ENCODE peak calls at places on chromosome 4, in seven cellular contexts. One of them, this sample, is unnamed.

GRCh38 chr4:166972071-166972470 is 262.2 kb downstream of the SPOCK3 start:
- DNase-seq in mammary epithelial cell: peak
- DNase-seq in bronchial epithelial cell: peak
- DNase-seq in body of pancreas: no peak
- DNase-seq in cardiac muscle cell: no peak
- DNase-seq in endothelial cell: no peak
- DNase-seq in HepG2: no peak
- DNase-seq in this sample: no peak

GRCh38 chr4:41257257-41257900 is 651 bp downstream of the UCHL1 start:
- DNase-seq in mammary epithelial cell: no peak
- DNase-seq in bronchial epithelial cell: no peak
- DNase-seq in body of pancreas: peak
- DNase-seq in cardiac muscle cell: peak
- DNase-seq in endothelial cell: peak
- DNase-seq in HepG2: no peak
- DNase-seq in this sample: peak

GRCh38 chr4:7201351-7202305 is 9.3 kb downstream of the SORCS2 start:
- DNase-seq in mammary epithelial cell: no peak
- DNase-seq in bronchial epithelial cell: no peak
- DNase-seq in body of pancreas: no peak
- DNase-seq in cardiac muscle cell: peak
- DNase-seq in endothelial cell: no peak
- DNase-seq in HepG2: no peak
- DNase-seq in this sample: no peak

GRCh38 chr4:55012363-55013255 is 112.8 kb downstream of the KDR start:
- DNase-seq in mammary epithelial cell: no peak
- DNase-seq in bronchial epithelial cell: no peak
- DNase-seq in body of pancreas: peak
- DNase-seq in cardiac muscle cell: no peak
- DNase-seq in endothelial cell: no peak
- DNase-seq in HepG2: no peak
- DNase-seq in this sample: no peak

GRCh38 chr4:114879916-114880315 is 233.5 kb downstream of the NDST4 start:
- DNase-seq in mammary epithelial cell: no peak
- DNase-seq in bronchial epithelial cell: no peak
- DNase-seq in body of pancreas: no peak
- DNase-seq in cardiac muscle cell: no peak
- DNase-seq in endothelial cell: no peak
- DNase-seq in HepG2: no peak
- DNase-seq in this sample: no peak

GRCh38 chr4:162126754-162127153 is 37.0 kb downstream of the FSTL5 start:
- DNase-seq in mammary epithelial cell: no peak
- DNase-seq in bronchial epithelial cell: no peak
- DNase-seq in body of pancreas: no peak
- DNase-seq in cardiac muscle cell: no peak
- DNase-seq in endothelial cell: no peak
- DNase-seq in HepG2: no peak
- DNase-seq in this sample: no peak

GRCh38 chr4:2260336-2261109 is 1.4 kb downstream of the MXD4 start:
- DNase-seq in mammary epithelial cell: no peak
- DNase-seq in bronchial epithelial cell: no peak
- DNase-seq in body of pancreas: peak
- DNase-seq in cardiac muscle cell: no peak
- DNase-seq in endothelial cell: no peak
- DNase-seq in HepG2: no peak
- DNase-seq in this sample: no peak

GRCh38 chr4:187602339-187603092 is 393.1 kb upstream of the ZFP42 start:
- DNase-seq in mammary epithelial cell: peak
- DNase-seq in bronchial epithelial cell: peak
- DNase-seq in body of pancreas: no peak
- DNase-seq in cardiac muscle cell: no peak
- DNase-seq in endothelial cell: no peak
- DNase-seq in HepG2: no peak
- DNase-seq in this sample: no peak

GRCh38 chr4:21469438-21470032 is 479.0 kb downstream of the KCNIP4 start:
- DNase-seq in mammary epithelial cell: peak
- DNase-seq in bronchial epithelial cell: peak
- DNase-seq in body of pancreas: no peak
- DNase-seq in cardiac muscle cell: peak
- DNase-seq in endothelial cell: no peak
- DNase-seq in HepG2: peak
- DNase-seq in this sample: no peak

GRCh38 chr4:172851534-172851933 is 317.1 kb upstream of the GALNT7 start:
- DNase-seq in mammary epithelial cell: peak
- DNase-seq in bronchial epithelial cell: peak
- DNase-seq in body of pancreas: no peak
- DNase-seq in cardiac muscle cell: no peak
- DNase-seq in endothelial cell: no peak
- DNase-seq in HepG2: no peak
- DNase-seq in this sample: no peak

GRCh38 chr4:55116450-55116849 is 8.9 kb downstream of the KDR start:
- DNase-seq in mammary epithelial cell: no peak
- DNase-seq in bronchial epithelial cell: peak
- DNase-seq in body of pancreas: no peak
- DNase-seq in cardiac muscle cell: no peak
- DNase-seq in endothelial cell: peak
- DNase-seq in HepG2: no peak
- DNase-seq in this sample: no peak

GRCh38 chr4:173367285-173367684 is 3.5 kb upstream of the SAP30 start:
- DNase-seq in mammary epithelial cell: peak
- DNase-seq in bronchial epithelial cell: peak
- DNase-seq in body of pancreas: no peak
- DNase-seq in cardiac muscle cell: no peak
- DNase-seq in endothelial cell: no peak
- DNase-seq in HepG2: no peak
- DNase-seq in this sample: no peak

GRCh38 chr4:85725727-85726170 is 250.8 kb downstream of the ARHGAP24 start:
- DNase-seq in mammary epithelial cell: no peak
- DNase-seq in bronchial epithelial cell: no peak
- DNase-seq in body of pancreas: peak
- DNase-seq in cardiac muscle cell: peak
- DNase-seq in endothelial cell: no peak
- DNase-seq in HepG2: no peak
- DNase-seq in this sample: no peak

GRCh38 chr4:40473578-40474388 is 138.7 kb downstream of the CHRNA9 start:
- DNase-seq in mammary epithelial cell: no peak
- DNase-seq in bronchial epithelial cell: no peak
- DNase-seq in body of pancreas: peak
- DNase-seq in cardiac muscle cell: no peak
- DNase-seq in endothelial cell: no peak
- DNase-seq in HepG2: peak
- DNase-seq in this sample: peak

DNA sequence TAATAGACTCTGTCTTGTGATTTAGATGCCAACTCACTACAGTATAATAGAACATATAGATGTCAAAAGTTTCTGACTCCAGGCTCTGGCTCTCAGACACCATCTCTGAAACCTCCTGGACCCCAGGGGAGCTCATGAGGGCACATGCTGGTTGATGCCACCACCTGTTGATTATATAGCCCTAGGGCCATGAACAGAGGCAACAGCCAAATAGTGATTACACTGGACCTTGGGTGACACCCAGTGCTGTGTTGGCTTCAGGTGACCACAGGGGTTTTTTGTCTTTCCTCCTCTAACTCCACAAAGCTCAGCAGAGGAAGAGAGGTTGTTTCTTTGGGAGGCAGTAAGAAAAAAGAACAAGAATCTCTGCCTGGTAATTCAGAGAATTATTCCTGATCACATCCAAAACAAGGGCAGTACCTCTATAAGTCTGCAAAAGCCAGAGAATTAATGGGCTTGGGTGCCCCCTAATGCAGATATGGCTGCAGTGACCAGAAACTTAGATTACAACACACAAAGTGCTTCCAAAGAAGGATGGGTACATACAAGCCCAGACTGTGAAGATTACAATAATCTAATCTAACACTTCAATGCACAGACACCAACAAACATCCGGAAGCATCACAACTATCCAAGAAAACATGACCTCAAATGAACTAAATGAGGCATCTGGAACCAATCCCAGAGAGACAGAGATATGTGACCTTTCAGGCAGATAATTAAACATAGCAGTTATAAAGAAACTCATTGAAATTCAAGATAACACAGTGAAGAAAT is 1920.6 kb downstream of the ARAP2 start:
- DNase-seq in mammary epithelial cell: no peak
- DNase-seq in bronchial epithelial cell: peak
- DNase-seq in body of pancreas: no peak
- DNase-seq in cardiac muscle cell: no peak
- DNase-seq in endothelial cell: no peak
- DNase-seq in HepG2: no peak
- DNase-seq in this sample: no peak
- TF ChIP-seq CTCF in mammary epithelial cell: no peak
- TF ChIP-seq CTCF in bronchial epithelial cell: no peak
- TF ChIP-seq CTCF in body of pancreas: no peak
- TF ChIP-seq CTCF in cardiac muscle cell: peak
- TF ChIP-seq CTCF in endothelial cell: no peak
- TF ChIP-seq CTCF in HepG2: no peak
- TF ChIP-seq CTCF in this sample: no peak

GRCh38 chr4:112518675-112519074 is 2.7 kb upstream of the NEUROG2 start:
- DNase-seq in mammary epithelial cell: no peak
- DNase-seq in bronchial epithelial cell: no peak
- DNase-seq in body of pancreas: no peak
- DNase-seq in cardiac muscle cell: no peak
- DNase-seq in endothelial cell: no peak
- DNase-seq in HepG2: no peak
- DNase-seq in this sample: no peak

GRCh38 chr4:112516401-112517066 is 554 bp upstream of the NEUROG2 start:
- DNase-seq in mammary epithelial cell: no peak
- DNase-seq in bronchial epithelial cell: no peak
- DNase-seq in body of pancreas: no peak
- DNase-seq in cardiac muscle cell: peak
- DNase-seq in endothelial cell: peak
- DNase-seq in HepG2: no peak
- DNase-seq in this sample: no peak

GRCh38 chr4:112516076-112516385 is at the start of gene NEUROG2:
- DNase-seq in mammary epithelial cell: no peak
- DNase-seq in bronchial epithelial cell: no peak
- DNase-seq in body of pancreas: no peak
- DNase-seq in cardiac muscle cell: no peak
- DNase-seq in endothelial cell: no peak
- DNase-seq in HepG2: no peak
- DNase-seq in this sample: no peak

GRCh38 chr4:112517911-112518310 is 1.9 kb upstream of the NEUROG2 start:
- DNase-seq in mammary epithelial cell: no peak
- DNase-seq in bronchial epithelial cell: no peak
- DNase-seq in body of pancreas: no peak
- DNase-seq in cardiac muscle cell: no peak
- DNase-seq in endothelial cell: no peak
- DNase-seq in HepG2: no peak
- DNase-seq in this sample: no peak

GRCh38 chr4:112517067-112517588 is 1.1 kb upstream of the NEUROG2 start:
- DNase-seq in mammary epithelial cell: no peak
- DNase-seq in bronchial epithelial cell: no peak
- DNase-seq in body of pancreas: no peak
- DNase-seq in cardiac muscle cell: no peak
- DNase-seq in endothelial cell: no peak
- DNase-seq in HepG2: no peak
- DNase-seq in this sample: no peak
- TF ChIP-seq CTCF in mammary epithelial cell: no peak
- TF ChIP-seq CTCF in bronchial epithelial cell: no peak
- TF ChIP-seq CTCF in body of pancreas: no peak
- TF ChIP-seq CTCF in cardiac muscle cell: no peak
- TF ChIP-seq CTCF in endothelial cell: no peak
- TF ChIP-seq CTCF in HepG2: no peak
- TF ChIP-seq CTCF in this sample: no peak

DNA sequence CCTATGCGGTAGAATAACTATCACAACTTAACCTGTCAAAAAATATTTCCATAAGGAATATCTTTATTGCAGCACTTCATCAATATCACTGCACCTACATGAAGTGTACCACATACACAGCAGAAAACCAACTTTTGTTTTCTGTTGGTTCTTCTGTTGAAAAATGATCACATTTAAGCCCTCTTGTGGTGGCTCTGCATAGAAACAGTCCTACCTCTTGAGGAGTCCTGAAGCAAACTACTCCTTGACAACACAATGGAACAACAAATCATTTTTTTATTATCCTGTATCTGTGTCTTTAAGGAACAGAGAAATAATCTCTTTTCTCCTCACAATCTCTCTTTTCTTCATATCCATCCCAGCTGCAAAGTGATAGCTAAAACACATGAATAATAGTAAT is 39.8 kb upstream of the ATOH1 start:
- DNase-seq in mammary epithelial cell: peak
- DNase-seq in bronchial epithelial cell: peak
- DNase-seq in body of pancreas: no peak
- DNase-seq in cardiac muscle cell: peak
- DNase-seq in endothelial cell: peak
- DNase-seq in HepG2: peak
- DNase-seq in this sample: no peak
- TF ChIP-seq CTCF in mammary epithelial cell: peak
- TF ChIP-seq CTCF in bronchial epithelial cell: peak
- TF ChIP-seq CTCF in body of pancreas: no peak
- TF ChIP-seq CTCF in cardiac muscle cell: peak
- TF ChIP-seq CTCF in endothelial cell: peak
- TF ChIP-seq CTCF in HepG2: no peak
- TF ChIP-seq CTCF in this sample: no peak

GRCh38 chr4:113447061-113447460 is 314.5 kb downstream of the CAMK2D start:
- DNase-seq in mammary epithelial cell: peak
- DNase-seq in bronchial epithelial cell: peak
- DNase-seq in body of pancreas: no peak
- DNase-seq in cardiac muscle cell: no peak
- DNase-seq in endothelial cell: no peak
- DNase-seq in HepG2: no peak
- DNase-seq in this sample: no peak

GRCh38 chr4:113449407-113449974 is 312.0 kb downstream of the CAMK2D start:
- DNase-seq in mammary epithelial cell: no peak
- DNase-seq in bronchial epithelial cell: no peak
- DNase-seq in body of pancreas: no peak
- DNase-seq in cardiac muscle cell: no peak
- DNase-seq in endothelial cell: no peak
- DNase-seq in HepG2: no peak
- DNase-seq in this sample: no peak

GRCh38 chr4:113446019-113446418 is 315.5 kb downstream of the CAMK2D start:
- DNase-seq in mammary epithelial cell: peak
- DNase-seq in bronchial epithelial cell: peak
- DNase-seq in body of pancreas: no peak
- DNase-seq in cardiac muscle cell: no peak
- DNase-seq in endothelial cell: no peak
- DNase-seq in HepG2: peak
- DNase-seq in this sample: peak

GRCh38 chr4:113445286-113445685 is 316.3 kb downstream of the CAMK2D start:
- DNase-seq in mammary epithelial cell: peak
- DNase-seq in bronchial epithelial cell: peak
- DNase-seq in body of pancreas: peak
- DNase-seq in cardiac muscle cell: no peak
- DNase-seq in endothelial cell: no peak
- DNase-seq in HepG2: no peak
- DNase-seq in this sample: no peak

DNA sequence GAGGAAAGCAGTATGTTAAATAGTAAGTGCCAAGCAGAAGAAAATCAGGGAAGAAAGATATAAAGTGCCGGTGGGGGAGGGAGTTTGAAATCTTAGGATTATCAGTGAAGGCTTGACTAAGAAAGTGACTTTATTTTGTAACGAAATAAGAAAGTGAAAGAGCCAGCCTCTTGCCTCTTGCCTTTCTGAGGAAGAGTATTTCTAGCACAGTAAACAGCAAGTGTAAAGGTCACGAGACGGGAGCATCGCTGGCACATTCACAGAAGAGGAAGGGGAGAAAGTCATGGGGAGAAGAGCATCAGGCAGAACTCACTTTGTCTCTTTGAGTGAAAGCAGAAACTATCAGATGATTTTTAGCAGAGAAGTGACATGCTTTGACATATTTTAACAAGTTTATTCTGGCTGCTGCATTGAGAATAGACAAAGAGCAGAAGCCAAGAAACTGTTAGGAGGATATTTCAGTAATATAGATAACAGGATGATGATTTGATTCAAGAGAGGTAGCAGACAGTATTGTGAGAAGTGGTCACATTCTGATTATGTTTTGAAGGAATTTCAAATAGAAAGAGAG is 313.8 kb downstream of the CAMK2D start:
- DNase-seq in mammary epithelial cell: no peak
- DNase-seq in bronchial epithelial cell: no peak
- DNase-seq in body of pancreas: peak
- DNase-seq in cardiac muscle cell: no peak
- DNase-seq in endothelial cell: no peak
- DNase-seq in HepG2: no peak
- DNase-seq in this sample: no peak
- TF ChIP-seq CTCF in mammary epithelial cell: no peak
- TF ChIP-seq CTCF in bronchial epithelial cell: no peak
- TF ChIP-seq CTCF in body of pancreas: no peak
- TF ChIP-seq CTCF in cardiac muscle cell: no peak
- TF ChIP-seq CTCF in endothelial cell: no peak
- TF ChIP-seq CTCF in HepG2: no peak
- TF ChIP-seq CTCF in this sample: no peak

This sample was measured in Calu3.